ENCODE peak calls at places on chromosome 1, in four cellular contexts. F is IMR-90, V is SK-N-SH, B is fibroblast of villous mesenchyme. K is an unnamed sample.

GRCh38 chr1:13666317-13666716 is 33.7 kb upstream of the PRDM2 start:
- DNase-seq in F (no peak), V (no peak), B (no peak), K (no peak)

GRCh38 chr1:6157132-6157527 is 23.0 kb downstream of the CHD5 start:
- DNase-seq in F (no peak), V (no peak), B (no peak), K (no peak)

GRCh38 chr1:118298397-118298796 is 113.4 kb upstream of the SPAG17 start:
- DNase-seq in F (no peak), V (no peak), B (no peak), K (no peak)

GRCh38 chr1:76250317-76250716 is 175.8 kb downstream of the ST6GALNAC3 start:
- DNase-seq in F (no peak), V (no peak), B (no peak), K (no peak)

GRCh38 chr1:146049436-146049835 is 27.9 kb upstream of the HJV start:
- DNase-seq in F (no peak), V (no peak), B (no peak), K (no peak)

GRCh38 chr1:160227045-160227444 is 21.9 kb downstream of the PEA15 start:
- DNase-seq in F (no peak), V (no peak), B (no peak), K (no peak)

GRCh38 chr1:78240755-78241154 is 195.0 kb downstream of the GIPC2 start:
- DNase-seq in F (peak), V (no peak), B (no peak), K (no peak)

GRCh38 chr1:36369061-36369470 is 16.7 kb downstream of the STK40 start:
- DNase-seq in F (peak), V (peak), B (peak), K (peak)

GRCh38 chr1:109983380-109984189 is 980 bp upstream of the AHCYL1 start:
- DNase-seq in F (no peak), V (no peak), B (peak), K (peak)

GRCh38 chr1:151621351-151621750 is 9.5 kb downstream of the SNX27 start:
- DNase-seq in F (no peak), V (no peak), B (peak), K (no peak)

GRCh38 chr1:85025940-85026339 is 22.4 kb downstream of the MCOLN3 start:
- DNase-seq in F (no peak), V (no peak), B (no peak), K (no peak)

GRCh38 chr1:95888877-95889799 is 655.1 kb downstream of the RWDD3 start:
- DNase-seq in F (no peak), V (no peak), B (no peak), K (no peak)

GRCh38 chr1:201021333-201022177 is 2.0 kb downstream of the KIF21B start:
- DNase-seq in F (no peak), V (no peak), B (no peak), K (no peak)

GRCh38 chr1:117000142-117000541 is 1.4 kb upstream of the CD101 start:
- DNase-seq in F (no peak), V (no peak), B (no peak), K (no peak)

GRCh38 chr1:176843352-176844297 is 320.9 kb downstream of the ASTN1 start:
- DNase-seq in F (peak), V (peak), B (peak), K (peak)

GRCh38 chr1:10646347-10646861 is 150.0 kb downstream of the CASZ1 start:
- DNase-seq in F (peak), V (peak), B (peak), K (peak)

GRCh38 chr1:107976431-107977215 is 11.6 kb upstream of the VAV3 start:
- DNase-seq in F (no peak), V (no peak), B (no peak), K (no peak)

GRCh38 chr1:44803312-44804095 is 3.3 kb downstream of the PLK3 start:
- DNase-seq in F (no peak), V (no peak), B (no peak), K (no peak)

GRCh38 chr1:225437710-225438437 is 10.0 kb upstream of the LBR start:
- DNase-seq in F (peak), V (no peak), B (peak), K (peak)

GRCh38 chr1:27395441-27396195 is 3.2 kb downstream of the GPR3 start:
- DNase-seq in F (peak), V (peak), B (peak), K (peak)

GRCh38 chr1:1171551-1172340 is 1.9 kb upstream of the TTLL10 start:
- DNase-seq in F (no peak), V (peak), B (no peak), K (no peak)

GRCh38 chr1:239816090-239816812 is 275.4 kb upstream of the FMN2 start:
- DNase-seq in F (peak), V (no peak), B (peak), K (peak)

GRCh38 chr1:6554031-6554906 is at the start of gene NOL9:
- DNase-seq in F (peak), V (peak), B (peak), K (peak)

GRCh38 chr1:16442941-16443340 is 2.4 kb downstream of the NECAP2 start:
- DNase-seq in F (no peak), V (no peak), B (no peak), K (no peak)

GRCh38 chr1:244874974-244875579 is 10.7 kb upstream of the HNRNPU start:
- DNase-seq in F (no peak), V (no peak), B (no peak), K (no peak)

GRCh38 chr1:244878681-244879080 is 14.3 kb upstream of the HNRNPU start:
- DNase-seq in F (no peak), V (no peak), B (no peak), K (no peak)

GRCh38 chr1:244881552-244882280 is 17.4 kb upstream of the HNRNPU start:
- DNase-seq in F (no peak), V (no peak), B (no peak), K (no peak)

DNA sequence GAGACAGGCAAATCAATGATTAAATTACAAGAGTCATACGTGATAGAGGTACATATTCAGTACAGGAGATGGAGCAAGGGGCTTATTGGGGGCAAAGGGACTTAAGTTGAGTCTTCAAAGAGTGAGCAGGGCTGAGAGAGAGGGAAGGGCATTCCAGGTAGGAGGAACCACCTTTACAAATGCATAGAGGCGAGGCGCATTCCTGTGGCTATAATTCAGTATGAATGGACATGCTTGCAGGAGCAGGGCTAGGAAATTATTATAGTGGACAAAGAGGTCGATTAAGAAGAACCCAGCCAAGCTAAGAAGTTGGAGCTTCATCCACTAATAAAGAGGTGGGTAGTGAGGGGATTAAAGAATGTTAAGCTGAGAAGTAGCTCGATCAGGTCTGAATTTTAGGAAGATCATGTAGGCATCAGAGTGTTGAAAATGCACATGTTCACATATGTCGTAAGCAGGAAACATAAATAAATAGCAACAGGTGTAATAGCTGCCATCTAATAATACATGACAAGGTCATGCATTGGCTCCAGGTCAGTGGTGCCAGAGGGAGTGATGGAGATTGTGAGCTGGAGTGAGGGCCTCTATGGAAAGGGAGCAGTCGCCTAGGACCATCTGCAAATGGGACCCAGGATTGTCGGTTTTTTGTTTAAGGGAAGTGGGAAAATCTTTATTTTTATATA is 12.0 kb upstream of the HNRNPU start:
- DNase-seq in F (no peak), V (no peak), B (no peak), K (no peak)
- H3K4me3 ChIP-seq in F (no peak), V (no peak), B (no peak), K (no peak)

DNA sequence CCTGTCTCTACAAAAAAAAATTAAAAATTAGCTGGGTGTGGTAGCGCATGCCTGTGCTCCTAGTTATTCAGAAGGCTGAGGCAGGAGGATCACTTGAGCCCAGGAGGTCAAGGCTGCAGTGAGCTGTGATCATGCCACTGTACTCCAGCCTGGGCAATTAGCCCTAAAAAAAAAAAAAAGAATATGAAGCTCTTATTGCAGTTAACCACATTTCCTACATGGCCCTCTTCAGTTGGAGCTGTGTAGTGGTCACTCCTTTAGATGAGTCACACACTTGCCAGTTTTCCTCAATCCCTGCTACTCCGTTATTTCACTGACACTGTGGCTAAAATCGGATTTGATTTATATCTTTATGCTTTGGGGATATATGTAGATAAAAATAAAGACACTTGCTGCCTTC is 11.8 kb downstream of the NFYC start:
- DNase-seq in F (peak), V (no peak), B (peak), K (peak)
- TF ChIP-seq CTCF in F (no peak), V (no peak), B (peak), K (no peak)

DNA sequence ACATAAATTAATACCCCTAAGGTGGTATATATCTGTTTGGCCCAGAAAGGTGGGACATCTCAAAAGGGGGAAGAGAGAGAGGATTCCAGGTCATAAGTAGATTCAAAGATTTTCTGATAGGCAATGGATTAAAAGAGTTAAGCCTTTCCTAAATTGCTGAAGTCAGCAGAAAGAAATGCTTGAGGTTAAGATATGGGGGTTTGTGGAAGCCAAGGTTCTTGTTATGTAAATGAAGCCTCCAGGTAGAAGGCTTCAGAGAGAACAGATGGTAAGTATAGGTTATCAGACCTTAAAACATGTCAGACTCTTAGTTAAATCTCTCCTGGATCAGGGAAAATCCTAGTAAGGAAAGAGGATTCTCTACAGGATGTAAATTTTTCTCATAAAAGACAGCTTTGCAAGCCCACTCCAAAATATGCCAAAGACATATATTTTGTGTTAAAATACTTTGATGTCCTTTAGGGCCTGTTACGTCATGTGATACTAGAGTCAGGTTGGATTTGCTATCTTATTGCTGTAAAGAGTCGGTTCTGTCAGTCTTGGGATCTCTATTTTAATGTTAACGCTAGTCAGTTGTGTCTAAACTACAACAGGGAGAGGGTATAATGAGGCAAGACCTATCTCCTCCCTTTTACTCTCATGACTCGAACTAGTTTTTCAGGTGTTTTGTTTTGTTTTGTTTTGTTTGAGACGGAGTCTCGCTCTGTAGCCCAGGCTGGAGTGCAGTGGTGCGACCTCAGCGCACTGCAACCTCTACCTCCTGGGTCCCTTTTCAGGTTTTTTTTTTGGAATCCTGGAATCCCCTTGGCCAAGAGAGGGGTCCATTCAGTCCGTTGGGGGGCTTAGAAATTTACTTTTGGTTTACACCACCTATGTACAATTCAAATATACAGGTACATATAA is 30.6 kb downstream of the RGS2 start:
- DNase-seq in F (no peak), V (no peak), B (no peak), K (no peak)
- H3K4me3 ChIP-seq in F (no peak), V (no peak), B (no peak), K (no peak)

DNA sequence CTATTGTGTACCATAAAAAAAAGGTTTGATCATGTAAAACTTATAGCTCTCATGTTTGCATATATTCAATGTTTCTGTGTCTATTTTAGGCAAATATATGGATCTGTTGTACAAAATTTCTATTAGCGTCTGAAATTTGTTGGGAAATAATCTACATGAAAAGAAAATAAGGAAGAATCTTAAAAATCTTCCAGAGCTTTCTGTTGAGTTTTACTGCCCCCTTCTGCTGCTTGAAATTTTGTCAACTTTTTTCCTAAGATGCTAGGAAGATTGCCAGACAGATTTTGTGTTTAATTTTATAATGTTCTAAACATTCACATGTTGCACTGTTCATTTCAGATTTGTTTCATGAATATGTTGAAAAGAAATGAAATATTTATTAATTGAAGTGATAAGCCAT is 2.5 kb upstream of the PTGS2 start:
- DNase-seq in F (peak), V (no peak), B (peak), K (peak)
- TF ChIP-seq CTCF in F (peak), V (peak), B (peak), K (peak)

DNA sequence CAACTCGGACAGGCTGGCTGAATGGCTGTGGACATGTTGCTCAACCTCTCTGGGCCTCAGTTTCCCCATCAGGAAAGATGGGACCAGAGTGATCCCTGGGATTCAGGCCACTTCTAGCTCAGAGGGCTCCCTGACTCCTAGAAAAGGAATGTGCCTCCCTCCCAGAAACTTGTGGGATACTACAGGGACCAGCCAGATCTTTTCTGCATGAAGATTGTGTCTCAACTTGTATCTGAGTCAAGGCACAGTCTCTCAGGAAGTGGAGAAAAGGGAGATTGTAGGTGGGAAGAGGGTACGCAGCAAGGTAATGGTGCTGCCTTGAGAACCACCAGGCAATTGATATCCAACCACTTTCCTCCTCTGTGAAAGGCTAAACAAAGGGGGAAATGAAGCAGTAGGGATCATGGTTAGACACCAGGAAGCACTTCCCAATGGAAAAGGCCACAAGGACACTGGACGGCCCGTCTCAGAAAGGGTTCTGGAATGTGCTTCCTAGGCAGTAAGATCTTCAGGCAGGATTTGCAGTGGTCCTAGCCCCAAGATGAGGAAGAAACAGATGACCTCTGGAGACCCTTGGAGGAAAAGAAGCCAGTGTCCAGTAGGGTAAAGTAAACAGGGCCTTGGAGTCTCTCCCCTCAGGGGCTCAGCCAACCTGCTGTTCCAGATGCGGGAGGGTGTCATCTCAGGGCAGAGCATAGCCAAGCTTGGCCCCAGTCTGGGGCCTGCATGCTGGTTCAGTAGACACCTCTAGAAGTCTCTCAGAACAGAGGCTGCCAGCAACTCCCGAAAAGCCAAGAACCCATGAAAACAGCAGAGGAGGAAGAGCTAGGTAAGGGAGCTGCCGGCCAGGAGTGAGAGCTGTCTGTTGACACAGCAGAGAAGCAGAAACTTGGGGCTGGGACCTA is 16.8 kb downstream of the IFFO2 start:
- DNase-seq in F (peak), V (no peak), B (no peak), K (peak)
- H3K4me3 ChIP-seq in F (no peak), V (no peak), B (no peak), K (no peak)

GRCh38 chr1:23019851-23020625 is 770 bp downstream of the KDM1A start:
- DNase-seq in F (peak), V (peak), B (peak), K (peak)

GRCh38 chr1:23020731-23021130 is 1.5 kb downstream of the KDM1A start:
- DNase-seq in F (no peak), V (peak), B (no peak), K (no peak)

GRCh38 chr1:23021834-23022233 is 2.6 kb downstream of the KDM1A start:
- DNase-seq in F (no peak), V (no peak), B (no peak), K (no peak)

GRCh38 chr1:23018661-23019093 is 591 bp upstream of the KDM1A start:
- DNase-seq in F (no peak), V (peak), B (no peak), K (no peak)

GRCh38 chr1:23019094-23019850 is at the start of gene KDM1A:
- DNase-seq in F (peak), V (peak), B (peak), K (peak)
- TF ChIP-seq CTCF in F (peak), V (peak), B (peak), K (no peak)

GRCh38 chr1:88892146-88892877 is 945 bp upstream of the GTF2B start:
- DNase-seq in F (peak), V (peak), B (peak), K (peak)
- H3K4me3 ChIP-seq in F (peak), V (peak), B (peak), K (peak)

K was measured in fibroblast of pulmonary artery.